ENCODE peak calls at places on chromosomes 5 and 9, in five cellular contexts. R is kidney epithelial cell, E is left ventricle myocardium inferior, D is NT2/D1, W is GM23248. S is an unnamed sample.

GRCh38 chr5:32116574-32117313 is 57.4 kb downstream of the GOLPH3 start:
- DNase-seq in R (no peak), E (no peak), D (no peak), W (peak; percentile 58), S (no peak)

GRCh38 chr5:35758151-35758724 is 98.5 kb upstream of the IL7R start:
- DNase-seq in R (no peak), E (no peak), D (no peak), W (no peak), S (no peak)

GRCh38 chr5:1522601-1523479 is 920 bp downstream of the LPCAT1 start:
- DNase-seq in R (no peak), E (no peak), D (no peak), W (peak; percentile 71), S (no peak)

GRCh38 chr5:6190838-6191237 is 187.5 kb downstream of the MED10 start:
- DNase-seq in R (no peak), E (no peak), D (no peak), W (no peak), S (no peak)

GRCh38 chr9:127905788-127906191 is 6.4 kb upstream of the ST6GALNAC6 start:
- DNase-seq in R (no peak), E (no peak), D (no peak), W (no peak), S (no peak)

GRCh38 chr5:14915291-14915976 is 43.9 kb upstream of the ANKH start:
- DNase-seq in R (no peak), E (no peak), D (no peak), W (no peak), S (no peak)

GRCh38 chr5:32710859-32711692 is at the start of gene NPR3:
- DNase-seq in R (no peak), E (peak; percentile 26), D (no peak), W (peak; percentile 89), S (no peak)

GRCh38 chr5:40991168-40991980 is 79.8 kb downstream of the MROH2B start:
- DNase-seq in R (no peak), E (peak; percentile 39), D (no peak), W (peak; percentile 2), S (no peak)

GRCh38 chr5:180603076-180603591 is 11.8 kb upstream of the SCGB3A1 start:
- DNase-seq in R (no peak), E (no peak), D (no peak), W (no peak), S (no peak)

GRCh38 chr5:37174928-37175327 is 74.2 kb downstream of the CPLANE1 start:
- DNase-seq in R (no peak), E (no peak), D (no peak), W (no peak), S (no peak)
- H3K36me3 ChIP-seq in R (peaks cover 3% of the 10 kb centered on the region), E (peaks cover 100% of the 10 kb centered on the region), D (peaks cover 64% of the 10 kb centered on the region), W (peaks cover 61% of the 10 kb centered on the region), S (no peaks in the 10 kb centered on the region)

GRCh38 chr5:149796025-149796424 is 65.9 kb downstream of the PPARGC1B start:
- DNase-seq in R (no peak), E (no peak), D (no peak), W (no peak), S (no peak)
- H3K36me3 ChIP-seq in R (no peaks in the 10 kb centered on the region), E (no peaks in the 10 kb centered on the region), D (no peaks in the 10 kb centered on the region), W (no peaks in the 10 kb centered on the region), S (no peaks in the 10 kb centered on the region)

GRCh38 chr9:114281421-114282103 is 41.3 kb upstream of the ORM1 start:
- DNase-seq in R (no peak), E (peak; percentile 72), D (no peak), W (peak; percentile 41), S (no peak)
- H3K36me3 ChIP-seq in R (peaks cover 1% of the 10 kb centered on the region), E (no peaks in the 10 kb centered on the region), D (peaks cover 69% of the 10 kb centered on the region), W (no peaks in the 10 kb centered on the region), S (peaks cover 8% of the 10 kb centered on the region)

DNA sequence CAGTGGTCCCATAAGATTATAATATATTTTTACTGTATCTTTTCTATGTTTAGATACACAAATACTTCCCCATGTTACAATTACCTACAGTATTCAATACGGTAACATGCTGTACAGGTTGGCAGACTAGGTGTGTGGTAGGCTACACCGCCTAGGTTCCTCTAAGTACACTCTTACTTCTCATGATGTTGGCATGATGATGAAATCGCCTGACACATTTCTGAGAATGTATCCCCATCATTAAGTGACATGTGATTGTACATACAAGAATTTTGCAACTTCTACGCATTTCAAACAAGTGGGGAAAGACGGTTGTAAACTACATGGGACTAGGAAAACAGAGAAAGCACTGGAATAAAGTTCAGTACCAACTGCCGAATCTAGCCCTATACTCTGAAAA is 53.3 kb downstream of the SETX start:
- DNase-seq in R (no peak), E (no peak), D (no peak), W (no peak), S (no peak)
- H3K36me3 ChIP-seq in R (no peaks in the 10 kb centered on the region), E (peaks cover 90% of the 10 kb centered on the region), D (peaks cover 82% of the 10 kb centered on the region), W (peaks cover 62% of the 10 kb centered on the region), S (peaks cover 23% of the 10 kb centered on the region)

S was measured in keratinocyte.